ENCODE peak calls at places on chromosomes 12 and 14, in seven cellular contexts. One of them, this sample, is unnamed.

GRCh38 chr12:11892065-11892391 is 178.7 kb upstream of the BCL2L14 start:
- DNase-seq in heart right ventricle: no peak
- DNase-seq in BJ: no peak
- DNase-seq in endodermal cell: no peak
- DNase-seq in Peyer's patch: no peak
- DNase-seq in MM.1S: no peak
- DNase-seq in CD8-positive, alpha-beta T cell: no peak
- DNase-seq in this sample: no peak

GRCh38 chr14:81432171-81432570 is 32.0 kb upstream of the STON2 start:
- DNase-seq in heart right ventricle: no peak
- DNase-seq in BJ: no peak
- DNase-seq in endodermal cell: no peak
- DNase-seq in Peyer's patch: no peak
- DNase-seq in MM.1S: no peak
- DNase-seq in CD8-positive, alpha-beta T cell: no peak
- DNase-seq in this sample: no peak

GRCh38 chr14:67440513-67440912 is 28.5 kb upstream of the PLEK2 start:
- DNase-seq in heart right ventricle: no peak
- DNase-seq in BJ: no peak
- DNase-seq in endodermal cell: no peak
- DNase-seq in Peyer's patch: peak; percentile 53
- DNase-seq in MM.1S: no peak
- DNase-seq in CD8-positive, alpha-beta T cell: no peak
- DNase-seq in this sample: no peak

GRCh38 chr12:53182836-53183235 is 2.1 kb upstream of the CSAD start:
- DNase-seq in heart right ventricle: no peak
- DNase-seq in BJ: no peak
- DNase-seq in endodermal cell: no peak
- DNase-seq in Peyer's patch: no peak
- DNase-seq in MM.1S: no peak
- DNase-seq in CD8-positive, alpha-beta T cell: no peak
- DNase-seq in this sample: no peak

GRCh38 chr14:28143340-28143739 is 623.2 kb upstream of the FOXG1 start:
- DNase-seq in heart right ventricle: no peak
- DNase-seq in BJ: no peak
- DNase-seq in endodermal cell: no peak
- DNase-seq in Peyer's patch: no peak
- DNase-seq in MM.1S: no peak
- DNase-seq in CD8-positive, alpha-beta T cell: no peak
- DNase-seq in this sample: no peak

GRCh38 chr12:64173456-64173855 is 48.6 kb downstream of the KICS2 start:
- DNase-seq in heart right ventricle: no peak
- DNase-seq in BJ: no peak
- DNase-seq in endodermal cell: no peak
- DNase-seq in Peyer's patch: no peak
- DNase-seq in MM.1S: no peak
- DNase-seq in CD8-positive, alpha-beta T cell: no peak
- DNase-seq in this sample: no peak

GRCh38 chr14:90624732-90625444 is 191.3 kb downstream of the TTC7B start:
- DNase-seq in heart right ventricle: no peak
- DNase-seq in BJ: no peak
- DNase-seq in endodermal cell: peak; percentile 68
- DNase-seq in Peyer's patch: no peak
- DNase-seq in MM.1S: no peak
- DNase-seq in CD8-positive, alpha-beta T cell: no peak
- DNase-seq in this sample: no peak

GRCh38 chr14:23182372-23183014 is 967 bp downstream of the SLC7A8 start:
- DNase-seq in heart right ventricle: no peak
- DNase-seq in BJ: no peak
- DNase-seq in endodermal cell: peak; percentile 91
- DNase-seq in Peyer's patch: peak; percentile 82
- DNase-seq in MM.1S: peak; percentile 29
- DNase-seq in CD8-positive, alpha-beta T cell: no peak
- DNase-seq in this sample: no peak

GRCh38 chr12:103676863-103677262 is 89.8 kb downstream of the STAB2 start:
- DNase-seq in heart right ventricle: no peak
- DNase-seq in BJ: no peak
- DNase-seq in endodermal cell: no peak
- DNase-seq in Peyer's patch: peak; percentile 54
- DNase-seq in MM.1S: no peak
- DNase-seq in CD8-positive, alpha-beta T cell: no peak
- DNase-seq in this sample: no peak

DNA sequence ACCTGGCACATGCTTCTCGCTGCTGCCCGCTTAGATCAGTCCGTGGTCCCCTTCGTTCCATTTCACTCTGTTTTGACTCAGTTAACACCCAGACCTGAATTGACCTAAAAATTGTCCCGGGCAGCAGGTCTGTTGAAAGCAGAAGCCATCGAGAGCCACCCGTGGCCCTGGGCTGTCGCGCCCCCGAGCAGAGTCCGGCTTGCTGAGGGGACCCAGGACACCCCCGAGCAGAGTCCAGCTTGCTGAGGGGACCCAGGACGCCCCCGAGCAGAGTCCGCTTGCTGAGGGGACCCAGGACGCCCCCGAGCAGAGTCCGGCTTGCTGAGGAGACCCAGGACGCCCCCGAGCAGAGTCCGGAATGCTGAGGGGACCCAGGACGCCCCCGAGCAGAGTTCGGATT is 50.2 kb upstream of the GALNT9 start:
- DNase-seq in heart right ventricle: no peak
- DNase-seq in BJ: no peak
- DNase-seq in endodermal cell: no peak
- DNase-seq in Peyer's patch: no peak
- DNase-seq in MM.1S: no peak
- DNase-seq in CD8-positive, alpha-beta T cell: no peak
- DNase-seq in this sample: no peak
- H3K4me3 ChIP-seq in heart right ventricle: no peak overlapping the region
- H3K4me3 ChIP-seq in BJ: no peak overlapping the region
- H3K4me3 ChIP-seq in endodermal cell: no peak overlapping the region
- H3K4me3 ChIP-seq in Peyer's patch: no peak overlapping the region
- H3K4me3 ChIP-seq in MM.1S: no peak overlapping the region
- H3K4me3 ChIP-seq in CD8-positive, alpha-beta T cell: no peak overlapping the region
- H3K4me3 ChIP-seq in this sample: no peak overlapping the region

DNA sequence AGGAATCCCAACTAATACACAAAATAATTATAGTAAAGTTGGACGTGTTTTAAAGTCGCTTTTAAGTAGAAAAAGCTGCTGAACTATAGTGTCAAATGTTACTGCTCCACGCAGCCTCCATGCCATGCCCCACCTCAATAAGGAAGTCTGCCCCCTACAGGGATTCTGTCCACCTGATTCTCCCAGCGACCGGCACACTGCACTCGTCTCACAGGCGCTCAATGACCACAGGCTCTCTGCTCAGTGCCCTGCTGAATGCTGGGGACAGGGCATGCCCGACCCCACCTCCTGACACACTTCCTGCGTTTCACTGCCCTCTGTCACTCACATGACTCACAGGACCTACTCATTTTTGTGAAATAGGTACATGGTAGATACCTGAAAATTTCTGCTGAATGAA is 48.9 kb downstream of the BDKRB1 start:
- DNase-seq in heart right ventricle: no peak
- DNase-seq in BJ: no peak
- DNase-seq in endodermal cell: peak; percentile 86
- DNase-seq in Peyer's patch: no peak
- DNase-seq in MM.1S: no peak
- DNase-seq in CD8-positive, alpha-beta T cell: no peak
- DNase-seq in this sample: no peak
- TF ChIP-seq CTCF in heart right ventricle: no peak
- TF ChIP-seq CTCF in BJ: peak; percentile 29
- TF ChIP-seq CTCF in endodermal cell: peak; percentile 78
- TF ChIP-seq CTCF in Peyer's patch: no peak
- TF ChIP-seq CTCF in MM.1S: no peak
- TF ChIP-seq CTCF in CD8-positive, alpha-beta T cell: no peak
- TF ChIP-seq CTCF in this sample: peak; percentile 16

GRCh38 chr12:115255257-115255656 is 571.3 kb upstream of the TBX3 start:
- DNase-seq in heart right ventricle: no peak
- DNase-seq in BJ: no peak
- DNase-seq in endodermal cell: no peak
- DNase-seq in Peyer's patch: no peak
- DNase-seq in MM.1S: no peak
- DNase-seq in CD8-positive, alpha-beta T cell: no peak
- DNase-seq in this sample: no peak
- H3K27me3 ChIP-seq in heart right ventricle: peaks cover 8% of the 10 kb centered on the region
- H3K27me3 ChIP-seq in BJ: peaks cover 1% of the 10 kb centered on the region
- H3K27me3 ChIP-seq in endodermal cell: peaks cover 81% of the 10 kb centered on the region
- H3K27me3 ChIP-seq in Peyer's patch: no peaks in the 10 kb centered on the region
- H3K27me3 ChIP-seq in MM.1S: no peaks in the 10 kb centered on the region
- H3K27me3 ChIP-seq in CD8-positive, alpha-beta T cell: no peaks in the 10 kb centered on the region
- H3K27me3 ChIP-seq in this sample: no peaks in the 10 kb centered on the region

GRCh38 chr14:101979666-101980065 is 15.3 kb downstream of the DYNC1H1 start:
- DNase-seq in heart right ventricle: no peak
- DNase-seq in BJ: no peak
- DNase-seq in endodermal cell: no peak
- DNase-seq in Peyer's patch: no peak
- DNase-seq in MM.1S: no peak
- DNase-seq in CD8-positive, alpha-beta T cell: no peak
- DNase-seq in this sample: no peak

GRCh38 chr14:101985957-101986356 is 21.6 kb downstream of the DYNC1H1 start:
- DNase-seq in heart right ventricle: no peak
- DNase-seq in BJ: no peak
- DNase-seq in endodermal cell: no peak
- DNase-seq in Peyer's patch: no peak
- DNase-seq in MM.1S: no peak
- DNase-seq in CD8-positive, alpha-beta T cell: no peak
- DNase-seq in this sample: no peak

GRCh38 chr14:101980251-101980650 is 15.9 kb downstream of the DYNC1H1 start:
- DNase-seq in heart right ventricle: no peak
- DNase-seq in BJ: no peak
- DNase-seq in endodermal cell: no peak
- DNase-seq in Peyer's patch: no peak
- DNase-seq in MM.1S: no peak
- DNase-seq in CD8-positive, alpha-beta T cell: no peak
- DNase-seq in this sample: no peak

GRCh38 chr14:101980700-101981099 is 16.3 kb downstream of the DYNC1H1 start:
- DNase-seq in heart right ventricle: no peak
- DNase-seq in BJ: peak; percentile 98
- DNase-seq in endodermal cell: no peak
- DNase-seq in Peyer's patch: peak; percentile 69
- DNase-seq in MM.1S: no peak
- DNase-seq in CD8-positive, alpha-beta T cell: no peak
- DNase-seq in this sample: peak; percentile 58

DNA sequence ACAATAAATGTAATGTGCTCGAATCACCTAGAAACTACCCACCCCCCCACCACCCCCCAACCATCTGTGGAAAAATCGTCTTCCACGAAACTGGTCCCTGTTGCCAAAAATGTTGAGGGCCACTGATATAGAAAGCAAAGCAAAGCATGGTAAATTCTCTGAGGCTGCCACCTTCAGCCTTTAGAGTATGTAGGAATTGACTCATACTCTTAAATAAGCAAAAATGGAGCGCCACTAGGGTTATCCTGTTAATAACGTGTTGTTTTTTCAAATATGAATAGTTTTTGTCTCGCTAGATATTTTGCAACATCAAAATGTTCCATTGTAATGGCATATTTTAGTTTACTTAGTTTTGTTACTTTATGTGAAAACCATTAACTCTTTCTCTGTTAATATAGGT is 18.2 kb downstream of the DYNC1H1 start:
- DNase-seq in heart right ventricle: no peak
- DNase-seq in BJ: no peak
- DNase-seq in endodermal cell: no peak
- DNase-seq in Peyer's patch: no peak
- DNase-seq in MM.1S: no peak
- DNase-seq in CD8-positive, alpha-beta T cell: no peak
- DNase-seq in this sample: no peak
- H3K4me3 ChIP-seq in heart right ventricle: no peak overlapping the region
- H3K4me3 ChIP-seq in BJ: no peak overlapping the region
- H3K4me3 ChIP-seq in endodermal cell: no peak overlapping the region
- H3K4me3 ChIP-seq in Peyer's patch: no peak overlapping the region
- H3K4me3 ChIP-seq in MM.1S: no peak overlapping the region
- H3K4me3 ChIP-seq in CD8-positive, alpha-beta T cell: no peak overlapping the region
- H3K4me3 ChIP-seq in this sample: no peak overlapping the region

GRCh38 chr12:3243376-3244084 is 166.4 kb downstream of the TSPAN9 start:
- DNase-seq in heart right ventricle: no peak
- DNase-seq in BJ: no peak
- DNase-seq in endodermal cell: no peak
- DNase-seq in Peyer's patch: no peak
- DNase-seq in MM.1S: no peak
- DNase-seq in CD8-positive, alpha-beta T cell: no peak
- DNase-seq in this sample: no peak
- TF ChIP-seq CTCF in heart right ventricle: peak; percentile 13
- TF ChIP-seq CTCF in BJ: no peak
- TF ChIP-seq CTCF in endodermal cell: no peak
- TF ChIP-seq CTCF in Peyer's patch: no peak
- TF ChIP-seq CTCF in MM.1S: no peak
- TF ChIP-seq CTCF in CD8-positive, alpha-beta T cell: no peak
- TF ChIP-seq CTCF in this sample: no peak

GRCh38 chr14:57068511-57068910 is 200.2 kb downstream of the EXOC5 start:
- DNase-seq in heart right ventricle: no peak
- DNase-seq in BJ: no peak
- DNase-seq in endodermal cell: peak; percentile 59
- DNase-seq in Peyer's patch: no peak
- DNase-seq in MM.1S: no peak
- DNase-seq in CD8-positive, alpha-beta T cell: no peak
- DNase-seq in this sample: no peak
- H3K27me3 ChIP-seq in heart right ventricle: peaks cover 33% of the 10 kb centered on the region
- H3K27me3 ChIP-seq in BJ: no peaks in the 10 kb centered on the region
- H3K27me3 ChIP-seq in endodermal cell: no peaks in the 10 kb centered on the region
- H3K27me3 ChIP-seq in Peyer's patch: no peaks in the 10 kb centered on the region
- H3K27me3 ChIP-seq in MM.1S: no peaks in the 10 kb centered on the region
- H3K27me3 ChIP-seq in CD8-positive, alpha-beta T cell: no peaks in the 10 kb centered on the region
- H3K27me3 ChIP-seq in this sample: no peaks in the 10 kb centered on the region

GRCh38 chr14:68939424-68939892 is 39.6 kb downstream of the ACTN1 start:
- DNase-seq in heart right ventricle: no peak
- DNase-seq in BJ: no peak
- DNase-seq in endodermal cell: no peak
- DNase-seq in Peyer's patch: no peak
- DNase-seq in MM.1S: no peak
- DNase-seq in CD8-positive, alpha-beta T cell: no peak
- DNase-seq in this sample: no peak
- H3K4me3 ChIP-seq in heart right ventricle: no peak overlapping the region
- H3K4me3 ChIP-seq in BJ: no peak overlapping the region
- H3K4me3 ChIP-seq in endodermal cell: no peak overlapping the region
- H3K4me3 ChIP-seq in Peyer's patch: no peak overlapping the region
- H3K4me3 ChIP-seq in MM.1S: no peak overlapping the region
- H3K4me3 ChIP-seq in CD8-positive, alpha-beta T cell: no peak overlapping the region
- H3K4me3 ChIP-seq in this sample: no peak overlapping the region

This sample was measured in GM06990.